ENCODE peak calls at places on chromosome 14, in nine cellular contexts. D, Q, K, C, Y, W, M, L and B are unnamed samples.

GRCh38 chr14:76883437-76883836 is 57.2 kb downstream of the LRRC74A start:
- DNase-seq in D (no peak), Q (no peak), K (no peak), C (no peak), Y (no peak), W (no peak), M (no peak), L (no peak), B (no peak)

GRCh38 chr14:88614218-88614907 is 51.5 kb downstream of the ZC3H14 start:
- DNase-seq in D (no peak), Q (no peak), K (no peak), C (no peak), Y (peak), W (no peak), M (no peak), L (no peak), B (no peak)

GRCh38 chr14:77037886-77038511 is 9.5 kb upstream of the IRF2BPL start:
- DNase-seq in D (peak), Q (no peak), K (peak), C (no peak), Y (no peak), W (no peak), M (no peak), L (no peak), B (no peak)

GRCh38 chr14:76908834-76909233 is 82.6 kb downstream of the LRRC74A start:
- DNase-seq in D (no peak), Q (no peak), K (peak), C (no peak), Y (no peak), W (no peak), M (peak), L (no peak), B (no peak)

GRCh38 chr14:103078420-103078749 is 5.6 kb upstream of the LBHD2 start:
- DNase-seq in D (peak), Q (peak), K (peak), C (peak), Y (peak), W (peak), M (no peak), L (no peak), B (peak)

GRCh38 chr14:46054526-46054925 is 597.1 kb downstream of the RPL10L start:
- DNase-seq in D (no peak), Q (no peak), K (no peak), C (no peak), Y (peak), W (peak), M (no peak), L (no peak), B (no peak)

GRCh38 chr14:68442828-68443460 is 349.9 kb downstream of the ZFP36L1 start:
- DNase-seq in D (no peak), Q (no peak), K (no peak), C (no peak), Y (peak), W (no peak), M (no peak), L (no peak), B (no peak)

GRCh38 chr14:38125484-38125912 is 82.2 kb upstream of the SSTR1 start:
- DNase-seq in D (no peak), Q (peak), K (no peak), C (no peak), Y (no peak), W (no peak), M (no peak), L (no peak), B (no peak)

GRCh38 chr14:99675381-99675835 is 8.7 kb upstream of the CYP46A1 start:
- DNase-seq in D (no peak), Q (no peak), K (no peak), C (no peak), Y (no peak), W (no peak), M (no peak), L (no peak), B (no peak)

GRCh38 chr14:98725196-98725595 is 546.8 kb downstream of the BCL11B start:
- DNase-seq in D (no peak), Q (no peak), K (no peak), C (no peak), Y (no peak), W (no peak), M (no peak), L (no peak), B (no peak)

GRCh38 chr14:93880025-93880820 is 46.9 kb upstream of the FAM181A start:
- DNase-seq in D (no peak), Q (no peak), K (no peak), C (no peak), Y (peak), W (no peak), M (no peak), L (no peak), B (no peak)

GRCh38 chr14:76083796-76084195 is 67.9 kb upstream of the GPATCH2L start:
- DNase-seq in D (no peak), Q (no peak), K (no peak), C (no peak), Y (no peak), W (no peak), M (no peak), L (no peak), B (no peak)

GRCh38 chr14:68659021-68659931 is 133.6 kb downstream of the ZFP36L1 start:
- DNase-seq in D (no peak), Q (no peak), K (no peak), C (no peak), Y (no peak), W (no peak), M (no peak), L (no peak), B (no peak)

GRCh38 chr14:96863327-96863985 is 66.3 kb downstream of the VRK1 start:
- DNase-seq in D (no peak), Q (no peak), K (no peak), C (no peak), Y (no peak), W (no peak), M (no peak), L (no peak), B (no peak)

GRCh38 chr14:33959692-33960151 is 8.8 kb upstream of the EGLN3 start:
- DNase-seq in D (no peak), Q (no peak), K (no peak), C (no peak), Y (no peak), W (no peak), M (no peak), L (no peak), B (no peak)

GRCh38 chr14:72104011-72104613 is 171.9 kb downstream of the RGS6 start:
- DNase-seq in D (no peak), Q (no peak), K (no peak), C (no peak), Y (peak), W (peak), M (peak), L (no peak), B (no peak)